ENCODE peak calls at places on chromosomes 7 and 10, in nine cellular contexts. G is SK-N-SH, L is IMR-90, A is right cardiac atrium, P is WERI-Rb-1, Q is pancreas, O is MM.1S, N is spleen, W is heart right ventricle. T is an unnamed sample.

GRCh38 chr10:6562221-6562620 is 17.9 kb downstream of the PRKCQ start:
- DNase-seq in G (no peak), L (no peak), A (no peak), P (no peak), Q (no peak), O (no peak), N (no peak), W (no peak), T (no peak)

GRCh38 chr7:32164341-32164996 is 94.3 kb upstream of the PDE1C start:
- DNase-seq in G (peak; percentile 12), L (peak; percentile 76), A (no peak), P (peak; percentile 48), Q (peak; percentile 5), O (peak; percentile 13), N (no peak), W (no peak), T (no peak)

GRCh38 chr7:81514546-81514945 is 255.3 kb downstream of the HGF start:
- DNase-seq in G (no peak), L (peak; percentile 31), A (no peak), P (no peak), Q (no peak), O (no peak), N (no peak), W (no peak), T (no peak)

GRCh38 chr7:155797262-155798250 is 14.7 kb downstream of the SHH start:
- DNase-seq in G (no peak), L (no peak), A (no peak), P (no peak), Q (no peak), O (no peak), N (no peak), W (no peak), T (no peak)

GRCh38 chr10:58367049-58367448 is 18.2 kb upstream of the TFAM start:
- DNase-seq in G (no peak), L (no peak), A (no peak), P (no peak), Q (no peak), O (no peak), N (no peak), W (no peak), T (no peak)

GRCh38 chr10:85557706-85558105 is 808.9 kb downstream of the GRID1 start:
- DNase-seq in G (no peak), L (no peak), A (no peak), P (no peak), Q (no peak), O (no peak), N (no peak), W (no peak), T (no peak)

GRCh38 chr10:103890688-103891087 is 27.3 kb downstream of the STN1 start:
- DNase-seq in G (no peak), L (no peak), A (no peak), P (no peak), Q (no peak), O (no peak), N (no peak), W (no peak), T (no peak)

GRCh38 chr7:36289833-36290661 is 99.6 kb upstream of the ANLN start:
- DNase-seq in G (no peak), L (no peak), A (no peak), P (no peak), Q (peak; percentile 96), O (no peak), N (no peak), W (no peak), T (no peak)

GRCh38 chr10:87803328-87803727 is 14.7 kb downstream of the ATAD1 start:
- DNase-seq in G (no peak), L (no peak), A (no peak), P (no peak), Q (no peak), O (no peak), N (no peak), W (no peak), T (no peak)

GRCh38 chr10:44713307-44713706 is 197.8 kb upstream of the TMEM72 start:
- DNase-seq in G (no peak), L (no peak), A (no peak), P (no peak), Q (no peak), O (no peak), N (no peak), W (no peak), T (no peak)

DNA sequence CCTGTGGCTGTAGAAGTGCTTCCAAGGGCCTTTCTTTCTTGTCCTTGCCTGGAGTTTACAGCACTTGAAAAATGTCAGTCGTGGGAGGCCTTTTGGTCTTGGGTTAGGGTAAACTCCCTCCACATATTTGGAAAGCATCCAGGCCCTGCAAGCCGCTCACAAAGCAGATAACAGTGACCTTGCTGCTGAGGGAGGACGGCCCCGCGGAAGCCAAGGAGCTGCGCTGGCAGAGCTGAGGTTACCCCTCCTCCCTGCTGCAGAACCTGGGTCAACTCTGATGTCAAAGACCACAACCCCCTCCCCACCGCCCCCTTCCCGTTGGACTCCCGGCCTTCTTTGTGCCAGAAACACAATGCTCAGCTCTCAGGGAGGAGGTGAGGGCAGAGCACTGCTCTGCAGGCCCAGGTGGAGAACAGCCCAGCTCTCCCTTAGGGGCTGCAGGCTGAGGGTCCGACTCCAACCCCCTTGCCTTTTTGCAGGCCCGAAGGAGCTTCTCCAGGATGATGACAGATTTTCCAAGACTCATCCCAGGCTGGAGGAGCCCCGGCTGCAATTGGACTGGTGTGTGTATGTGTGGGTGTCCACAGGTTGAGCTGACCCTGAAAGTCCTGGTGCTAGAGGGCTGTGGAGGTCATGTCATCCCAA is 957.6 kb upstream of the ZNF722 start:
- DNase-seq in G (no peak), L (no peak), A (no peak), P (no peak), Q (no peak), O (no peak), N (no peak), W (no peak), T (no peak)
- H3K9me3 ChIP-seq in G (peaks cover 4% of the 10 kb centered on the region), L (peaks cover 55% of the 10 kb centered on the region), A (peaks cover 2% of the 10 kb centered on the region), P (peaks cover 3% of the 10 kb centered on the region), Q (no peaks in the 10 kb centered on the region), O (no peaks in the 10 kb centered on the region), N (peaks cover 96% of the 10 kb centered on the region), W (no peaks in the 10 kb centered on the region), T (peaks cover 3% of the 10 kb centered on the region)

GRCh38 chr7:157828881-157829280 is 492.1 kb downstream of the DNAJB6 start:
- DNase-seq in G (no peak), L (no peak), A (no peak), P (no peak), Q (no peak), O (no peak), N (no peak), W (no peak), T (no peak)

GRCh38 chr7:157828190-157828589 is 491.4 kb downstream of the DNAJB6 start:
- DNase-seq in G (no peak), L (no peak), A (no peak), P (no peak), Q (no peak), O (no peak), N (peak; percentile 47), W (no peak), T (no peak)

GRCh38 chr7:157826566-157826965 is 489.8 kb downstream of the DNAJB6 start:
- DNase-seq in G (no peak), L (no peak), A (no peak), P (no peak), Q (no peak), O (no peak), N (peak; percentile 56), W (no peak), T (no peak)

GRCh38 chr7:157827045-157827862 is 490.4 kb downstream of the DNAJB6 start:
- DNase-seq in G (no peak), L (no peak), A (no peak), P (no peak), Q (no peak), O (no peak), N (peak; percentile 54), W (no peak), T (no peak)

GRCh38 chr7:157827863-157828160 is 491.0 kb downstream of the DNAJB6 start:
- DNase-seq in G (no peak), L (no peak), A (no peak), P (no peak), Q (no peak), O (no peak), N (no peak), W (no peak), T (no peak)
- H3K9me3 ChIP-seq in G (no peaks in the 10 kb centered on the region), L (peaks cover 75% of the 10 kb centered on the region), A (no peaks in the 10 kb centered on the region), P (no peaks in the 10 kb centered on the region), Q (no peaks in the 10 kb centered on the region), O (no peaks in the 10 kb centered on the region), N (no peaks in the 10 kb centered on the region), W (no peaks in the 10 kb centered on the region), T (no peaks in the 10 kb centered on the region)

GRCh38 chr7:79770970-79771369 is 317.5 kb upstream of the MAGI2 start:
- DNase-seq in G (no peak), L (no peak), A (no peak), P (no peak), Q (no peak), O (peak; percentile 56), N (no peak), W (no peak), T (no peak)

GRCh38 chr7:79774150-79774549 is 320.7 kb upstream of the MAGI2 start:
- DNase-seq in G (no peak), L (peak; percentile 52), A (no peak), P (no peak), Q (no peak), O (no peak), N (no peak), W (no peak), T (no peak)

GRCh38 chr7:79770053-79770452 is 316.6 kb upstream of the MAGI2 start:
- DNase-seq in G (no peak), L (no peak), A (no peak), P (no peak), Q (no peak), O (no peak), N (no peak), W (no peak), T (no peak)
- H3K9me3 ChIP-seq in G (no peaks in the 10 kb centered on the region), L (no peaks in the 10 kb centered on the region), A (no peaks in the 10 kb centered on the region), P (no peaks in the 10 kb centered on the region), Q (no peaks in the 10 kb centered on the region), O (no peaks in the 10 kb centered on the region), N (no peaks in the 10 kb centered on the region), W (no peaks in the 10 kb centered on the region), T (no peaks in the 10 kb centered on the region)

DNA sequence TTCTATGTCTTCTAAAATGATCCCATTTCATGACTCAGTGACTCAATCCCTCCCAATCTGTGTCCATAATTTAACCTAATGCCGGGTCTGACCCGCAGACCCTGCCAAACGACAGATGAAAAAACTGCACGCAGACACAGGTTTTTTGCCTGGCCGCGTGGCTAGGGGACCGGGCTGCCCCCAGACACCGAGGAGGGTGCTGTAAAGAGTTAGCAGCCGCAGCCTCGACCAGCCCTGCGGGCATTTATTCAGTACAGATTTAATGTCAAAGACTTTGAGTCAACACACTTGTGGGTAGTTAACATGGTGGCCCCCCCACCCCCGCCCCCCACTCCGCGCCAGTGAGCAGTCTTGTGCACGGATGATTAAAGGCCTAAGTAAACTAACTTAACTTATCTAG is 1324.7 kb downstream of the GATA3 start:
- DNase-seq in G (no peak), L (no peak), A (no peak), P (no peak), Q (no peak), O (no peak), N (no peak), W (no peak), T (no peak)
- H3K9me3 ChIP-seq in G (no peaks in the 10 kb centered on the region), L (peaks cover 2% of the 10 kb centered on the region), A (no peaks in the 10 kb centered on the region), P (no peaks in the 10 kb centered on the region), Q (no peaks in the 10 kb centered on the region), O (no peaks in the 10 kb centered on the region), N (no peaks in the 10 kb centered on the region), W (no peaks in the 10 kb centered on the region), T (no peaks in the 10 kb centered on the region)

GRCh38 chr7:135158141-135158655 is 10.3 kb downstream of the TMEM140 start:
- DNase-seq in G (no peak), L (no peak), A (no peak), P (no peak), Q (no peak), O (no peak), N (no peak), W (no peak), T (no peak)
- H3K9me3 ChIP-seq in G (no peaks in the 10 kb centered on the region), L (peaks cover 5% of the 10 kb centered on the region), A (no peaks in the 10 kb centered on the region), P (peaks cover 7% of the 10 kb centered on the region), Q (no peaks in the 10 kb centered on the region), O (no peaks in the 10 kb centered on the region), N (peaks cover 43% of the 10 kb centered on the region), W (peaks cover 21% of the 10 kb centered on the region), T (peaks cover 10% of the 10 kb centered on the region)